ENCODE peak calls at places on chromosomes 2 and 18, in six cellular contexts. D is HCT116, A is WTC11, G is K562, S is HepG2, B is H1. E is an unnamed sample.

GRCh38 chr2:224293976-224294375 is 107.9 kb downstream of the FAM124B start:
- DNase-seq in D (no peak), A (no peak), G (no peak), S (no peak), B (no peak), E (no peak)

GRCh38 chr2:33090553-33091134 is 143.9 kb downstream of the LTBP1 start:
- DNase-seq in D (no peak), A (no peak), G (no peak), S (no peak), B (no peak), E (no peak)

GRCh38 chr2:105581568-105581944 is 163.2 kb upstream of the NCK2 start:
- DNase-seq in D (no peak), A (no peak), G (no peak), S (no peak), B (no peak), E (no peak)

GRCh38 chr18:57853864-57854263 is 50.7 kb upstream of the ATP8B1 start:
- DNase-seq in D (no peak), A (no peak), G (no peak), S (no peak), B (no peak), E (no peak)

GRCh38 chr18:55478301-55478660 is 109.7 kb downstream of the TCF4 start:
- DNase-seq in D (no peak), A (no peak), G (no peak), S (no peak), B (no peak), E (no peak)

GRCh38 chr18:28607991-28608390 is 431.1 kb upstream of the CDH2 start:
- DNase-seq in D (no peak), A (no peak), G (no peak), S (no peak), B (no peak), E (no peak)

GRCh38 chr2:239263231-239263936 is 137.4 kb downstream of the HDAC4 start:
- DNase-seq in D (no peak), A (no peak), G (no peak), S (no peak), B (no peak), E (no peak)

GRCh38 chr2:138829326-138829725 is 49.1 kb upstream of the NXPH2 start:
- DNase-seq in D (peak; percentile 41), A (peak; percentile 74), G (peak; percentile 58), S (peak; percentile 64), B (peak; percentile 23), E (no peak)

GRCh38 chr2:13006407-13006806 is 289.7 kb downstream of the TRIB2 start:
- DNase-seq in D (no peak), A (no peak), G (no peak), S (no peak), B (no peak), E (no peak)

GRCh38 chr2:13005048-13005447 is 288.3 kb downstream of the TRIB2 start:
- DNase-seq in D (no peak), A (no peak), G (no peak), S (no peak), B (no peak), E (no peak)

GRCh38 chr2:13006829-13007715 is 290.3 kb downstream of the TRIB2 start:
- DNase-seq in D (peak; percentile 62), A (peak; percentile 70), G (peak; percentile 84), S (peak; percentile 62), B (peak; percentile 29), E (no peak)

GRCh38 chr2:13003500-13003899 is 286.8 kb downstream of the TRIB2 start:
- DNase-seq in D (no peak), A (no peak), G (no peak), S (no peak), B (no peak), E (no peak)

DNA sequence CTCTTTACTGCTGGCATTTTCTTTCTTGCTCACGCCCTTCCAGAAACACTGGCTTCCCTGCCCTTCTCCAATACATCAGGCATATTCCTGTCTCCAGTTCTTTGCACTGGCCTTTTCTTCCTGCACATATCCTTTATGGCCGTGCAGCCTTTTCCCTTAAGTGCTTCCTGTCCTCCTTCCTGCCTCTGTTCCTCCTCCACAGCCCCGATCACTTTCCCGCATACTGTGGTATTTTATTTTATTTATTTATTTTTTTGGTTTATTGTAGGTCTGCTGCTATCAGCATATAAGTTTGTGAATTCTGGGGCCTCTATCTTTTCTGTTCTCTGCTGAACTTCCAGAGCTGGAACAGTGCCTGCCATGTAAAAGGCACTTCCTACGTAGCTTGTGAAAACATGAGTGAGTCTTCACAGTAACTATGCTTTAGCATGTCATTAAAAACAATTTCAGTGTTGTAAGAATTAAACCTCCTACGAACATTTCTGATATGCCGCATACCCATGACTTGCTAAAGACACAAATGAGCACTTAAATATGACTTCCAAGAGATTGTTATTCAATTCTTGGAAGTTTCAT is 289.1 kb downstream of the TRIB2 start:
- DNase-seq in D (no peak), A (no peak), G (no peak), S (no peak), B (no peak), E (no peak)
- TF ChIP-seq ATF3 in D (no peak), A (no peak), G (no peak), S (no peak), B (no peak), E (no peak)

GRCh38 chr2:201887851-201888451 is 81.6 kb downstream of the CDK15 start:
- DNase-seq in D (no peak), A (no peak), G (no peak), S (no peak), B (no peak), E (no peak)
- TF ChIP-seq ATF3 in D (no peak), A (no peak), G (no peak), S (no peak), B (no peak), E (no peak)

GRCh38 chr18:987325-988186 is 82.9 kb downstream of the ADCYAP1 start:
- DNase-seq in D (no peak), A (no peak), G (peak; percentile 88), S (no peak), B (no peak), E (no peak)
- TF ChIP-seq ATF3 in D (no peak), A (no peak), G (no peak), S (no peak), B (no peak), E (no peak)

GRCh38 chr18:3863006-3863405 is 413.0 kb downstream of the TGIF1 start:
- DNase-seq in D (no peak), A (no peak), G (no peak), S (no peak), B (no peak), E (no peak)

GRCh38 chr18:3861495-3861894 is 411.5 kb downstream of the TGIF1 start:
- DNase-seq in D (no peak), A (no peak), G (no peak), S (no peak), B (no peak), E (no peak)

GRCh38 chr18:3852321-3852720 is 402.3 kb downstream of the TGIF1 start:
- DNase-seq in D (no peak), A (no peak), G (peak; percentile 13), S (no peak), B (no peak), E (no peak)

GRCh38 chr18:3855961-3856360 is 406.0 kb downstream of the TGIF1 start:
- DNase-seq in D (no peak), A (no peak), G (no peak), S (no peak), B (no peak), E (no peak)

DNA sequence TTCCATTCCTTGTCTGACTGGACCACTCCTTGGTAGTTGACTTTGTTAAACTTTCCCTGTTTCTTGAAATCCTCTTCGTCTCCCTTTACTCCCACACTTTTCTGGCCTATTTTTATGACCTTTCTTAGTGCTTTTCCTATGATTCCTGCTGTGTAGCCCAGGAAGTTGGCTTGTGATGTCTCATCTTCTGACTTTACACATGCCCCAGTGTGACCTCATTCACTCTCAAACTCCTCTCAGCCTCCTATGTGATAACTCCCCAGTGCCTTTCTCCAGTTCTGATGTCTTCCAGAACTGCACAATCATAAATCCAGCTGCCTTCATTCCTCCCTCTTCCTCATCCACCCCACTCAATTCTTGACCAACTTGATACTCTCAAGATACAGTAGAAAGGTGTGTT is 407.6 kb downstream of the TGIF1 start:
- DNase-seq in D (no peak), A (no peak), G (no peak), S (no peak), B (no peak), E (no peak)
- TF ChIP-seq ATF3 in D (no peak), A (no peak), G (no peak), S (no peak), B (no peak), E (no peak)

GRCh38 chr2:72895154-72895553 is 7.9 kb downstream of the SPR start:
- DNase-seq in D (no peak), A (no peak), G (no peak), S (no peak), B (no peak), E (no peak)

GRCh38 chr2:72892506-72893173 is 5.4 kb downstream of the SPR start:
- DNase-seq in D (no peak), A (peak; percentile 77), G (peak; percentile 63), S (peak; percentile 61), B (no peak), E (no peak)

GRCh38 chr2:72893594-72894319 is 6.5 kb downstream of the SPR start:
- DNase-seq in D (no peak), A (peak; percentile 83), G (peak; percentile 80), S (peak; percentile 68), B (no peak), E (peak; percentile 55)

GRCh38 chr2:72895759-72896281 is 8.6 kb downstream of the SPR start:
- DNase-seq in D (no peak), A (no peak), G (no peak), S (no peak), B (no peak), E (no peak)

DNA sequence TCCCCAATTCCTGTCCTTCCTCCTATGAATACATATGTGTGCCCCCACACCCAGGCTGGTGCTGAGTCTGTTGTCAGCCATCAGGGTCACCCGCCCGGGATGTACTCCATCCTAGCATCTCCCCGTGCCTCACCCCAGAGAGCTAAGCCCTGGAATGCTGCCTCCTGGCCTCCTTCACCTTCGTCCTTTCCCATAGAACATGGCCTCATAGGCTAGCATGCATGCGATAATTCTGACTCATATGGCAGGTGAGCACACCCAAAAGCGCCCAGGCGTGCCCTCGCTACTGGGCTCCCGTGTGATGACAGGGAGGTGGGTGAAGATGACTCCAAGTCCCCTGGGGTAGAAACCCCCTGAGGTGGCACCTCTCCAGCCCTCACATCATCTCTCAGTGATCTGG is 7.3 kb downstream of the SPR start:
- DNase-seq in D (no peak), A (no peak), G (no peak), S (no peak), B (no peak), E (no peak)
- TF ChIP-seq ATF3 in D (no peak), A (no peak), G (no peak), S (no peak), B (no peak), E (no peak)

E was measured in GM12878.